ENCODE peak calls at places on chromosomes 6 and 20, in five cellular contexts. One of them, this sample, is unnamed.

GRCh38 chr6:143215363-143215762 is 154.7 kb downstream of the AIG1 start:
- DNase-seq in K562: no peak
- DNase-seq in IMR-90: no peak
- DNase-seq in HEK293T: no peak
- DNase-seq in GM12878: no peak
- DNase-seq in this sample: no peak

GRCh38 chr6:26594128-26594493 is 2.6 kb upstream of the ABT1 start:
- DNase-seq in IMR-90: no peak
- DNase-seq in HEK293T: no peak
- DNase-seq in GM12878: no peak
- DNase-seq in K562: no peak
- DNase-seq in this sample: no peak

GRCh38 chr20:41052742-41053419 is 24.3 kb downstream of the TOP1 start:
- DNase-seq in HEK293T: no peak
- DNase-seq in K562: no peak
- DNase-seq in GM12878: no peak
- DNase-seq in IMR-90: peak
- DNase-seq in this sample: no peak

GRCh38 chr6:133184798-133185380 is 56.3 kb upstream of the EYA4 start:
- DNase-seq in IMR-90: peak
- DNase-seq in HEK293T: no peak
- DNase-seq in GM12878: no peak
- DNase-seq in K562: no peak
- DNase-seq in this sample: peak

GRCh38 chr20:57547250-57547649 is 13.7 kb upstream of the PCK1 start:
- DNase-seq in HEK293T: no peak
- DNase-seq in GM12878: no peak
- DNase-seq in K562: no peak
- DNase-seq in IMR-90: peak
- DNase-seq in this sample: peak

GRCh38 chr6:136647363-136647763 is 97.1 kb upstream of the MAP7 start:
- DNase-seq in K562: no peak
- DNase-seq in IMR-90: peak
- DNase-seq in HEK293T: no peak
- DNase-seq in GM12878: peak
- DNase-seq in this sample: no peak

GRCh38 chr20:52190437-52191131 is 995 bp downstream of the ZFP64 start:
- DNase-seq in HEK293T: peak
- DNase-seq in IMR-90: peak
- DNase-seq in K562: peak
- DNase-seq in GM12878: no peak
- DNase-seq in this sample: peak

GRCh38 chr6:149482542-149483261 is 2.1 kb downstream of the ZC3H12D start:
- DNase-seq in K562: no peak
- DNase-seq in GM12878: no peak
- DNase-seq in HEK293T: no peak
- DNase-seq in IMR-90: no peak
- DNase-seq in this sample: no peak

GRCh38 chr20:49282584-49283171 is 4.8 kb upstream of the ZNFX1 start:
- DNase-seq in GM12878: no peak
- DNase-seq in K562: no peak
- DNase-seq in IMR-90: no peak
- DNase-seq in HEK293T: no peak
- DNase-seq in this sample: no peak

GRCh38 chr6:170136541-170137175 is 154.2 kb downstream of the DLL1 start:
- DNase-seq in IMR-90: no peak
- DNase-seq in K562: no peak
- DNase-seq in GM12878: no peak
- DNase-seq in HEK293T: no peak
- DNase-seq in this sample: no peak

GRCh38 chr6:4314201-4314707 is 178.9 kb upstream of the ECI2 start:
- DNase-seq in GM12878: no peak
- DNase-seq in IMR-90: no peak
- DNase-seq in HEK293T: no peak
- DNase-seq in K562: no peak
- DNase-seq in this sample: no peak

GRCh38 chr6:4309540-4309939 is 174.2 kb upstream of the ECI2 start:
- DNase-seq in GM12878: no peak
- DNase-seq in IMR-90: no peak
- DNase-seq in K562: no peak
- DNase-seq in HEK293T: no peak
- DNase-seq in this sample: no peak

GRCh38 chr6:4316867-4317400 is 181.6 kb upstream of the ECI2 start:
- DNase-seq in HEK293T: no peak
- DNase-seq in IMR-90: peak
- DNase-seq in K562: no peak
- DNase-seq in GM12878: no peak
- DNase-seq in this sample: no peak

GRCh38 chr6:4311976-4312860 is 176.8 kb upstream of the ECI2 start:
- DNase-seq in GM12878: no peak
- DNase-seq in K562: no peak
- DNase-seq in IMR-90: no peak
- DNase-seq in HEK293T: no peak
- DNase-seq in this sample: no peak

DNA sequence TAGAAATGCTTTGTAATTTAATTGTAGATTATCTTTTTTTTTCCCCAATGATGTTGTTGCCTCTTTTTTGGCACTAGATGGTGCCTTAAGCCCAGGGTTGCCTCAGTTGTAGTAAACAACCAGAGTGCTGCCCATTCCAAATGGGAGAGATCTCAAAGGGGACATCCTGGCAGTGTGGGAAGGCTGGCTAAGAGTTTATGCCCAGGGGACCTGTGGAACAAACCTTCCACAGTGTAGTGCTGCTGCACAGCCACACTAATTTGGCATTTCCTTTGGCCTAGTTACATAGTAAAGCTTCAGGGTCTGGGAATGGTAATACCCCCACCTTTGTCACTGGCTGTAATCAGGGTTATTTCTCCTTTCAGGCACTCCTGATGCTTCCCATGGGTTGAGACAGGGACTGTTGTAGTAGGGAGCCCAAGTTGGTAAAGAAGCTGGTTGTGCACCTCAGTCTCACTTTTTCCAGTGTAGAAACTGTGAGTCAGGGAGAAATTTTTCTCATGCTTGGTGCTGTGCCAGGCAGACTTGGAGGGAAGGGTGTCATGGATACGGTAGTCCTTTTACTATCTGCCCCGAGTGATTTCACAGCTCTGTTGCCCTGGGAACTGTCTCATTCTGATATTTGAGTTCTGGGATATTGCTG is 177.8 kb upstream of the ECI2 start:
- DNase-seq in K562: no peak
- DNase-seq in GM12878: no peak
- DNase-seq in HEK293T: no peak
- DNase-seq in IMR-90: peak
- DNase-seq in this sample: peak
- TF ChIP-seq BHLHE40 in K562: no peak
- TF ChIP-seq BHLHE40 in GM12878: no peak
- TF ChIP-seq BHLHE40 in HEK293T: no peak
- TF ChIP-seq BHLHE40 in IMR-90: peak
- TF ChIP-seq BHLHE40 in this sample: no peak

DNA sequence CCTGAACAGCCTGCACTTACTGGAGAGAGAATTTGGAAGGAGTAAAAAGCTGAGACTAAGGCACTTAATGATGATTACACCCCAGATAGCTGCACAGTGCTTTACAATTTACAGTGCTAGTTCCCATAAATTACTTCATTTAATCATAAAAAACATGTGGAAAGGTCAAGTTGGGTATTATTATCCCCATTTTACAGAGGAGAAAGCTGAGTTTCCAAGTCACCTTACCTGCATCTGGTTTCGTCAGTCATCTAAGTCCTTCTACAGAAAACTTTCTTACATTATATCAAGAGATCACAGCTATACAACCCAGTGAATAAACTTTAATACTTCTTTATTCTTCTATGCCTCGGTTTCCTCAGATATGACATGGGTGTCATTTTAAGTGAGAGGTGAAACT is 3.3 kb downstream of the PTPRK start:
- DNase-seq in K562: no peak
- DNase-seq in HEK293T: no peak
- DNase-seq in GM12878: no peak
- DNase-seq in IMR-90: no peak
- DNase-seq in this sample: no peak
- TF ChIP-seq BHLHE40 in K562: no peak
- TF ChIP-seq BHLHE40 in HEK293T: no peak
- TF ChIP-seq BHLHE40 in GM12878: no peak
- TF ChIP-seq BHLHE40 in IMR-90: no peak
- TF ChIP-seq BHLHE40 in this sample: no peak

GRCh38 chr6:42693725-42694323 is 28.6 kb downstream of the PRPH2 start:
- DNase-seq in GM12878: no peak
- DNase-seq in HEK293T: no peak
- DNase-seq in IMR-90: no peak
- DNase-seq in K562: no peak
- DNase-seq in this sample: no peak
- TF ChIP-seq BHLHE40 in GM12878: no peak
- TF ChIP-seq BHLHE40 in HEK293T: no peak
- TF ChIP-seq BHLHE40 in IMR-90: no peak
- TF ChIP-seq BHLHE40 in K562: no peak
- TF ChIP-seq BHLHE40 in this sample: no peak

GRCh38 chr20:4230651-4231050 is 215.3 kb upstream of the RNF24 start:
- DNase-seq in GM12878: no peak
- DNase-seq in HEK293T: no peak
- DNase-seq in IMR-90: peak
- DNase-seq in K562: no peak
- DNase-seq in this sample: no peak
- TF ChIP-seq BHLHE40 in GM12878: no peak
- TF ChIP-seq BHLHE40 in HEK293T: no peak
- TF ChIP-seq BHLHE40 in IMR-90: no peak
- TF ChIP-seq BHLHE40 in K562: no peak
- TF ChIP-seq BHLHE40 in this sample: no peak

DNA sequence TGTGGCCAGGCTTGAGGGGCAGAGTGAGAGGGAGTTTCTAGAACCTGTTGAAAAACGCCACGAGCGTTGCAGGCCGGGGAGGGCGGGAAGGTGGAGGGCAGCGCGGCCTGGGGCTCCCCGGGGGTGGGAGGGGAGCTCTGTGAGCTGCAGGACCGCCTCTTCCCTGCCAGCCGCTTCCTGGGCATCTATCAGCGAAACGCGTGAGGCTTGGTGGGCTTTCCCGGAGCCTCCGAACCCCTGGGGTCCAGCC is 633 bp upstream of the BHLHE23 start:
- DNase-seq in HEK293T: no peak
- DNase-seq in K562: no peak
- DNase-seq in GM12878: no peak
- DNase-seq in IMR-90: no peak
- DNase-seq in this sample: no peak
- TF ChIP-seq BHLHE40 in HEK293T: no peak
- TF ChIP-seq BHLHE40 in K562: no peak
- TF ChIP-seq BHLHE40 in GM12878: no peak
- TF ChIP-seq BHLHE40 in IMR-90: no peak
- TF ChIP-seq BHLHE40 in this sample: no peak

GRCh38 chr20:5719861-5720401 is 30.3 kb upstream of the SHLD1 start:
- DNase-seq in GM12878: no peak
- DNase-seq in IMR-90: peak
- DNase-seq in HEK293T: no peak
- DNase-seq in K562: peak
- DNase-seq in this sample: no peak
- TF ChIP-seq BHLHE40 in GM12878: no peak
- TF ChIP-seq BHLHE40 in IMR-90: no peak
- TF ChIP-seq BHLHE40 in HEK293T: no peak
- TF ChIP-seq BHLHE40 in K562: peak
- TF ChIP-seq BHLHE40 in this sample: peak

GRCh38 chr6:41942045-41942851 is 640 bp upstream of the CCND3 start:
- DNase-seq in K562: no peak
- DNase-seq in HEK293T: no peak
- DNase-seq in GM12878: no peak
- DNase-seq in IMR-90: peak
- DNase-seq in this sample: no peak
- TF ChIP-seq BHLHE40 in K562: no peak
- TF ChIP-seq BHLHE40 in HEK293T: no peak
- TF ChIP-seq BHLHE40 in GM12878: no peak
- TF ChIP-seq BHLHE40 in IMR-90: no peak
- TF ChIP-seq BHLHE40 in this sample: no peak